ENCODE peak calls at places on chromosomes 1 and 21, in seven cellular contexts. One of them, this sample, is unnamed.

GRCh38 chr1:223860051-223860559 is 14.4 kb upstream of the TP53BP2 start:
- DNase-seq in IMR-90: no peak
- DNase-seq in choroid plexus epithelial cell: no peak
- DNase-seq in A549: no peak
- DNase-seq in upper lobe of right lung: no peak
- DNase-seq in PC-3: peak; percentile 83
- DNase-seq in osteoblast: no peak
- DNase-seq in this sample: peak; percentile 55

GRCh38 chr1:6603851-6604558 is 1.3 kb upstream of the KLHL21 start:
- DNase-seq in A549: no peak
- DNase-seq in IMR-90: peak; percentile 86
- DNase-seq in upper lobe of right lung: peak; percentile 81
- DNase-seq in PC-3: peak; percentile 38
- DNase-seq in choroid plexus epithelial cell: peak; percentile 81
- DNase-seq in osteoblast: peak; percentile 97
- DNase-seq in this sample: peak; percentile 63

GRCh38 chr1:171655215-171656116 is 3.0 kb upstream of the MYOC start:
- DNase-seq in upper lobe of right lung: no peak
- DNase-seq in osteoblast: peak; percentile 64
- DNase-seq in choroid plexus epithelial cell: peak; percentile 80
- DNase-seq in PC-3: peak; percentile 48
- DNase-seq in IMR-90: peak; percentile 48
- DNase-seq in A549: peak; percentile 18
- DNase-seq in this sample: peak; percentile 12

GRCh38 chr1:151661728-151662127 is 49.9 kb downstream of the SNX27 start:
- DNase-seq in A549: no peak
- DNase-seq in choroid plexus epithelial cell: no peak
- DNase-seq in osteoblast: no peak
- DNase-seq in PC-3: no peak
- DNase-seq in IMR-90: no peak
- DNase-seq in upper lobe of right lung: no peak
- DNase-seq in this sample: no peak

GRCh38 chr1:174800221-174800791 is 199.4 kb upstream of the CACYBP start:
- DNase-seq in choroid plexus epithelial cell: peak; percentile 18
- DNase-seq in osteoblast: no peak
- DNase-seq in IMR-90: peak; percentile 3
- DNase-seq in A549: no peak
- DNase-seq in PC-3: no peak
- DNase-seq in upper lobe of right lung: no peak
- DNase-seq in this sample: no peak

GRCh38 chr1:220783453-220783852 is 3.3 kb upstream of the MTARC1 start:
- DNase-seq in IMR-90: no peak
- DNase-seq in PC-3: no peak
- DNase-seq in osteoblast: no peak
- DNase-seq in A549: no peak
- DNase-seq in choroid plexus epithelial cell: no peak
- DNase-seq in upper lobe of right lung: no peak
- DNase-seq in this sample: no peak

GRCh38 chr1:8455700-8456305 is 137.9 kb downstream of the SLC45A1 start:
- DNase-seq in A549: no peak
- DNase-seq in IMR-90: peak; percentile 31
- DNase-seq in osteoblast: no peak
- DNase-seq in choroid plexus epithelial cell: no peak
- DNase-seq in upper lobe of right lung: no peak
- DNase-seq in PC-3: no peak
- DNase-seq in this sample: no peak

GRCh38 chr1:93735722-93736121 is 54.1 kb upstream of the BCAR3 start:
- DNase-seq in IMR-90: peak; percentile 90
- DNase-seq in osteoblast: peak; percentile 91
- DNase-seq in PC-3: peak; percentile 56
- DNase-seq in upper lobe of right lung: no peak
- DNase-seq in A549: no peak
- DNase-seq in choroid plexus epithelial cell: peak; percentile 86
- DNase-seq in this sample: peak; percentile 75

GRCh38 chr1:86965012-86965826 is 50.8 kb downstream of the HS2ST1 start:
- DNase-seq in PC-3: peak; percentile 57
- DNase-seq in IMR-90: peak; percentile 54
- DNase-seq in choroid plexus epithelial cell: peak; percentile 72
- DNase-seq in osteoblast: peak; percentile 30
- DNase-seq in upper lobe of right lung: no peak
- DNase-seq in A549: peak; percentile 5
- DNase-seq in this sample: peak; percentile 38

GRCh38 chr21:41668051-41668541 is 98.8 kb downstream of the RIPK4 start:
- DNase-seq in PC-3: no peak
- DNase-seq in osteoblast: peak; percentile 71
- DNase-seq in upper lobe of right lung: peak; percentile 53
- DNase-seq in A549: no peak
- DNase-seq in IMR-90: no peak
- DNase-seq in choroid plexus epithelial cell: no peak
- DNase-seq in this sample: no peak

GRCh38 chr21:41648591-41649031 is 118.2 kb downstream of the RIPK4 start:
- DNase-seq in PC-3: peak; percentile 48
- DNase-seq in A549: no peak
- DNase-seq in choroid plexus epithelial cell: peak; percentile 55
- DNase-seq in IMR-90: peak; percentile 78
- DNase-seq in upper lobe of right lung: no peak
- DNase-seq in osteoblast: peak; percentile 92
- DNase-seq in this sample: peak; percentile 82

GRCh38 chr1:20187103-20187812 is 940 bp upstream of the PLA2G2C start:
- DNase-seq in IMR-90: no peak
- DNase-seq in upper lobe of right lung: no peak
- DNase-seq in choroid plexus epithelial cell: no peak
- DNase-seq in A549: no peak
- DNase-seq in osteoblast: no peak
- DNase-seq in PC-3: peak; percentile 72
- DNase-seq in this sample: no peak

GRCh38 chr1:245599413-245600174 is 444.8 kb downstream of the KIF26B start:
- DNase-seq in osteoblast: peak; percentile 91
- DNase-seq in IMR-90: peak; percentile 94
- DNase-seq in A549: no peak
- DNase-seq in choroid plexus epithelial cell: peak; percentile 96
- DNase-seq in PC-3: no peak
- DNase-seq in upper lobe of right lung: no peak
- DNase-seq in this sample: no peak

GRCh38 chr1:54810144-54810942 is 9.2 kb upstream of the TTC22 start:
- DNase-seq in A549: peak; percentile 71
- DNase-seq in choroid plexus epithelial cell: peak; percentile 65
- DNase-seq in upper lobe of right lung: peak; percentile 78
- DNase-seq in PC-3: peak; percentile 80
- DNase-seq in osteoblast: peak; percentile 96
- DNase-seq in IMR-90: peak; percentile 37
- DNase-seq in this sample: peak; percentile 43

GRCh38 chr1:6519491-6519934 is 28.0 kb upstream of the PLEKHG5 start:
- DNase-seq in A549: no peak
- DNase-seq in choroid plexus epithelial cell: no peak
- DNase-seq in osteoblast: peak; percentile 86
- DNase-seq in PC-3: no peak
- DNase-seq in upper lobe of right lung: no peak
- DNase-seq in IMR-90: no peak
- DNase-seq in this sample: no peak

GRCh38 chr21:7947422-7947821 is 2574.0 kb upstream of the TPTE start:
- DNase-seq in PC-3: no peak
- DNase-seq in A549: no peak
- DNase-seq in IMR-90: no peak
- DNase-seq in osteoblast: no peak
- DNase-seq in choroid plexus epithelial cell: no peak
- DNase-seq in upper lobe of right lung: no peak
- DNase-seq in this sample: no peak

GRCh38 chr21:7951854-7952519 is 2569.4 kb upstream of the TPTE start:
- DNase-seq in upper lobe of right lung: no peak
- DNase-seq in IMR-90: no peak
- DNase-seq in osteoblast: no peak
- DNase-seq in choroid plexus epithelial cell: no peak
- DNase-seq in PC-3: no peak
- DNase-seq in A549: no peak
- DNase-seq in this sample: no peak

GRCh38 chr21:7953058-7953457 is 2568.3 kb upstream of the TPTE start:
- DNase-seq in A549: no peak
- DNase-seq in PC-3: no peak
- DNase-seq in osteoblast: no peak
- DNase-seq in choroid plexus epithelial cell: no peak
- DNase-seq in IMR-90: no peak
- DNase-seq in upper lobe of right lung: no peak
- DNase-seq in this sample: no peak

GRCh38 chr21:7957713-7958064 is 2563.7 kb upstream of the TPTE start:
- DNase-seq in upper lobe of right lung: no peak
- DNase-seq in osteoblast: no peak
- DNase-seq in IMR-90: no peak
- DNase-seq in PC-3: no peak
- DNase-seq in choroid plexus epithelial cell: no peak
- DNase-seq in A549: no peak
- DNase-seq in this sample: no peak

GRCh38 chr21:7952648-7953047 is 2568.7 kb upstream of the TPTE start:
- DNase-seq in osteoblast: no peak
- DNase-seq in choroid plexus epithelial cell: no peak
- DNase-seq in A549: no peak
- DNase-seq in upper lobe of right lung: no peak
- DNase-seq in PC-3: no peak
- DNase-seq in IMR-90: no peak
- DNase-seq in this sample: no peak
- H3K4me3 ChIP-seq in osteoblast: no peak overlapping the region
- H3K4me3 ChIP-seq in choroid plexus epithelial cell: no peak overlapping the region
- H3K4me3 ChIP-seq in A549: no peak overlapping the region
- H3K4me3 ChIP-seq in upper lobe of right lung: no peak overlapping the region
- H3K4me3 ChIP-seq in PC-3: no peak overlapping the region
- H3K4me3 ChIP-seq in IMR-90: no peak overlapping the region
- H3K4me3 ChIP-seq in this sample: no peak overlapping the region

GRCh38 chr1:22488319-22488718 is 36.7 kb downstream of the ZBTB40 start:
- DNase-seq in choroid plexus epithelial cell: peak; percentile 34
- DNase-seq in IMR-90: peak; percentile 31
- DNase-seq in PC-3: no peak
- DNase-seq in osteoblast: peak; percentile 44
- DNase-seq in A549: no peak
- DNase-seq in upper lobe of right lung: no peak
- DNase-seq in this sample: no peak

GRCh38 chr1:22487781-22488180 is 36.1 kb downstream of the ZBTB40 start:
- DNase-seq in choroid plexus epithelial cell: peak; percentile 41
- DNase-seq in upper lobe of right lung: no peak
- DNase-seq in A549: no peak
- DNase-seq in IMR-90: no peak
- DNase-seq in PC-3: no peak
- DNase-seq in osteoblast: peak; percentile 58
- DNase-seq in this sample: no peak

GRCh38 chr1:22490309-22490708 is 38.7 kb downstream of the ZBTB40 start:
- DNase-seq in choroid plexus epithelial cell: peak; percentile 87
- DNase-seq in osteoblast: no peak
- DNase-seq in A549: no peak
- DNase-seq in IMR-90: no peak
- DNase-seq in upper lobe of right lung: no peak
- DNase-seq in PC-3: no peak
- DNase-seq in this sample: no peak

GRCh38 chr1:22489278-22489677 is 37.6 kb downstream of the ZBTB40 start:
- DNase-seq in A549: no peak
- DNase-seq in PC-3: no peak
- DNase-seq in choroid plexus epithelial cell: no peak
- DNase-seq in upper lobe of right lung: no peak
- DNase-seq in osteoblast: no peak
- DNase-seq in IMR-90: no peak
- DNase-seq in this sample: no peak

DNA sequence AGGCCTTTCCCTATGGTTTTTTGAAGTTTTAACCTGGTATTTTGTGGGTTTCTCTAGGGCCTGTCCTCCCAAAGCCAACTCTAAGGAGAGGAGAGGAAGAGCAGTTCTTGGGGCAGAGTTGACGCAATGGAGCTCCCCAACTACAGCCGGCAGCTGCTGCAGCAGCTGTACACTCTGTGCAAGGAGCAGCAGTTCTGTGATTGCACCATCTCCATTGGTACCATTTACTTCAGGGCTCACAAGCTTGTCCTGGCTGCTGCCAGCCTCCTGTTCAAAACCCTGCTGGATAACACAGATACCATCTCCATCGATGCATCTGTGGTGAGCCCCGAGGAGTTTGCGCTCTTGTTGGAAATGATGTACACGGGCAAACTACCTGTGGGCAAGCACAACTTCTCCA is 38.2 kb downstream of the ZBTB40 start:
- DNase-seq in osteoblast: no peak
- DNase-seq in A549: no peak
- DNase-seq in PC-3: no peak
- DNase-seq in upper lobe of right lung: no peak
- DNase-seq in choroid plexus epithelial cell: peak; percentile 45
- DNase-seq in IMR-90: no peak
- DNase-seq in this sample: no peak
- TF ChIP-seq CTCF in osteoblast: no peak
- TF ChIP-seq CTCF in A549: no peak
- TF ChIP-seq CTCF in PC-3: no peak
- TF ChIP-seq CTCF in upper lobe of right lung: no peak
- TF ChIP-seq CTCF in choroid plexus epithelial cell: no peak
- TF ChIP-seq CTCF in IMR-90: no peak
- TF ChIP-seq CTCF in this sample: no peak

DNA sequence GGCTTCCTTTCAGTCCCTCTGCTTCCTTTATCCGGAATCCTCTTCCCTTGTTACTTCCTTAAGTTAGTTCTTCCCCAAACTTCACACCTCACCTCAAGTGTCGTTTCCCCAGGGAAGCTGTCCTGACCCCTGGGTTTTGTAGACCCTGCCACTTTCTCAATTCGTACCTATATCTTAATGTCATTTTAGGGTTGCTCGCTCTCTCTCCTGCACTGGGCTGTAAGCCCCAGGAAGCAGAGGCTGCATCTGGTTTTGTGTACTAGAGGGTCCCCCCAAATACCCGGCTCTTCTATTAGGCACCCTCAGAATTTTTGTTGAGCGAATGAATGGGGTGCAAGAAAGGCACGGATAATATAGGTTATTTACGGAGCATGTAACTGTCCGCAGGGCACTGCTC is 603 bp upstream of the OPRD1 start:
- DNase-seq in osteoblast: peak; percentile 56
- DNase-seq in choroid plexus epithelial cell: no peak
- DNase-seq in upper lobe of right lung: no peak
- DNase-seq in PC-3: no peak
- DNase-seq in IMR-90: no peak
- DNase-seq in A549: no peak
- DNase-seq in this sample: no peak
- H3K4me3 ChIP-seq in osteoblast: no peak overlapping the region
- H3K4me3 ChIP-seq in choroid plexus epithelial cell: no peak overlapping the region
- H3K4me3 ChIP-seq in upper lobe of right lung: no peak overlapping the region
- H3K4me3 ChIP-seq in PC-3: no peak overlapping the region
- H3K4me3 ChIP-seq in IMR-90: no peak overlapping the region
- H3K4me3 ChIP-seq in A549: no peak overlapping the region
- H3K4me3 ChIP-seq in this sample: no peak overlapping the region

GRCh38 chr1:33085332-33085731 is 4.4 kb downstream of the AZIN2 start:
- DNase-seq in choroid plexus epithelial cell: no peak
- DNase-seq in upper lobe of right lung: no peak
- DNase-seq in osteoblast: peak; percentile 3
- DNase-seq in PC-3: no peak
- DNase-seq in IMR-90: no peak
- DNase-seq in A549: no peak
- DNase-seq in this sample: no peak

GRCh38 chr1:33088119-33088906 is 7.4 kb downstream of the AZIN2 start:
- DNase-seq in PC-3: no peak
- DNase-seq in A549: no peak
- DNase-seq in IMR-90: peak; percentile 34
- DNase-seq in upper lobe of right lung: no peak
- DNase-seq in osteoblast: peak; percentile 27
- DNase-seq in choroid plexus epithelial cell: peak; percentile 92
- DNase-seq in this sample: peak; percentile 22

GRCh38 chr1:33089457-33089856 is 8.5 kb downstream of the AZIN2 start:
- DNase-seq in IMR-90: no peak
- DNase-seq in osteoblast: peak; percentile 31
- DNase-seq in choroid plexus epithelial cell: no peak
- DNase-seq in A549: no peak
- DNase-seq in PC-3: no peak
- DNase-seq in upper lobe of right lung: no peak
- DNase-seq in this sample: no peak

GRCh38 chr1:33087677-33088076 is 6.7 kb downstream of the AZIN2 start:
- DNase-seq in PC-3: no peak
- DNase-seq in A549: no peak
- DNase-seq in IMR-90: no peak
- DNase-seq in upper lobe of right lung: no peak
- DNase-seq in osteoblast: peak; percentile 60
- DNase-seq in choroid plexus epithelial cell: no peak
- DNase-seq in this sample: no peak

GRCh38 chr1:33086384-33086850 is 5.5 kb downstream of the AZIN2 start:
- DNase-seq in A549: peak; percentile 33
- DNase-seq in osteoblast: peak; percentile 90
- DNase-seq in PC-3: peak; percentile 75
- DNase-seq in choroid plexus epithelial cell: peak; percentile 92
- DNase-seq in IMR-90: peak; percentile 78
- DNase-seq in upper lobe of right lung: peak; percentile 80
- DNase-seq in this sample: peak; percentile 60
- TF ChIP-seq CTCF in A549: peak; percentile 72
- TF ChIP-seq CTCF in osteoblast: peak; percentile 84
- TF ChIP-seq CTCF in PC-3: peak; percentile 91
- TF ChIP-seq CTCF in choroid plexus epithelial cell: peak; percentile 90
- TF ChIP-seq CTCF in IMR-90: peak; percentile 87
- TF ChIP-seq CTCF in upper lobe of right lung: peak; percentile 72
- TF ChIP-seq CTCF in this sample: peak; percentile 90

This sample was measured in bronchial epithelial cell.